ENCODE peak calls at places on chromosomes 2 and 18, in ten cellular contexts. A is sigmoid colon, M is fibroblast of lung, H is upper lobe of right lung, Z is tibial nerve, Q is adrenal gland, O is left ventricle myocardium inferior, I is esophagus squamous epithelium, C is IMR-90, B is right atrium auricular region. J is an unnamed sample.

GRCh38 chr2:28293416-28293815 is 99.2 kb upstream of the FOSL2 start:
- DNase-seq in A (no peak), C (no peak), Z (no peak), B (no peak), O (no peak), H (no peak), Q (no peak), M (no peak), I (no peak), J (peak; percentile 68)

GRCh38 chr2:230693411-230693810 is 19.2 kb upstream of the CAB39 start:
- DNase-seq in A (no peak), I (no peak), Q (no peak), H (no peak), O (no peak), B (no peak), C (no peak), Z (no peak), M (no peak), J (peak; percentile 50)

GRCh38 chr2:27724905-27725693 is 46.4 kb upstream of the MRPL33 start:
- DNase-seq in C (peak; percentile 51), Q (peak; percentile 80), M (peak; percentile 47), A (no peak), I (no peak), B (peak; percentile 49), H (no peak), Z (no peak), O (no peak), J (no peak)

GRCh38 chr2:66691199-66691975 is 256.5 kb downstream of the MEIS1 start:
- DNase-seq in I (no peak), Z (no peak), B (no peak), H (no peak), M (peak; percentile 68), C (peak; percentile 14), Q (no peak), A (no peak), O (no peak), J (no peak)

GRCh38 chr2:95319481-95320343 is 22.6 kb downstream of the KCNIP3 start:
- DNase-seq in M (no peak), H (no peak), Q (no peak), B (no peak), A (no peak), Z (no peak), C (no peak), O (no peak), I (no peak), J (no peak)

GRCh38 chr18:10839401-10839800 is 310.0 kb downstream of the PIEZO2 start:
- DNase-seq in Q (no peak), B (no peak), I (no peak), C (no peak), O (no peak), A (no peak), H (no peak), Z (no peak), M (no peak), J (no peak)

GRCh38 chr2:6525371-6525770 is 340.3 kb downstream of the CMPK2 start:
- DNase-seq in C (no peak), H (no peak), A (no peak), O (no peak), Z (no peak), I (no peak), B (no peak), M (no peak), Q (no peak), J (no peak)

GRCh38 chr2:141399270-141399669 is 731.5 kb downstream of the LRP1B start:
- DNase-seq in Z (no peak), M (peak; percentile 28), Q (no peak), C (peak; percentile 14), B (no peak), I (no peak), O (no peak), A (no peak), H (no peak), J (peak; percentile 3)

GRCh38 chr2:181628590-181629585 is 28.0 kb downstream of the CERKL start:
- DNase-seq in A (no peak), H (no peak), Z (no peak), M (no peak), B (no peak), I (no peak), Q (no peak), C (no peak), O (no peak), J (no peak)

GRCh38 chr2:38033651-38034050 is 42.3 kb downstream of the CYP1B1 start:
- DNase-seq in M (no peak), Q (no peak), B (no peak), I (no peak), C (no peak), A (no peak), O (no peak), H (no peak), Z (no peak), J (no peak)

DNA sequence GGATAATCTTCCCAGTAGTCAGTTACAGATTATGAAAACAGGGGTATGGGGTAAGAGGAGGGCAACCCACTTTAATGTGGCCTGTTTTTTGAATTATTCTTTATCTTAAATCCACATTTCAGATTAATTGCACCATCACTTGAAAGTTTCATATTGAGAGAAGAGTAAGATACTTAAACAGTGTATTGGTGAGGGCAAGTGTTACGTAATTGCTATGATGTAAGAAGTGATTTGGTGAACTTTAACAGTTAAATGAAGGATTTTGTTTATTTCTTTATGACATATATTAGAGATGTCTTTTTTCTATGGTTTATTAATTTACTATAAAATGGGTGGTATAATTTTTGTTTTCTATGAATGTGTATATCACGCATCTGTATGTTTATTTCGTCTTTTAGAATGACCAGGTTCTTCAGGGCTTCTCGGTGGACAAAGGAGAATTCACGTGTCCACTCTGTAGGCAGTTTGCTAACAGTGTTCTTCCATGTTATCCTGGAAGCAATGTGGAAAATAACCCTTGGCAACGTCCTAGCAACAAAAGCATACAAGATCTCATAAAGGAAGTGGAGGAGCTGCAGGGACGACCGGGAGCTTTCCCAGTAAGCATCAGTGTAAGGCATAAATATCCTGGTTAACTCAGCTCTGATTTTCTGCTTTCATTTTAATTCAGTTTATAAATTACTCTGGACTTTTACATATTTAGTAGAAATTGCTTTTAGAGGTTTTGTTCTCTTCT is 171.2 kb upstream of the MYO3B start:
- DNase-seq in I (no peak), M (peak; percentile 44), B (no peak), Z (no peak), Q (no peak), C (peak; percentile 13), O (no peak), A (no peak), H (no peak), J (peak; percentile 4)
- H3K36me3 ChIP-seq in I (no peaks in the 10 kb centered on the region), M (no peaks in the 10 kb centered on the region), B (peaks cover 33% of the 10 kb centered on the region), Z (peaks cover 2% of the 10 kb centered on the region), Q (no peaks in the 10 kb centered on the region), C (peaks cover 8% of the 10 kb centered on the region), O (peaks cover 44% of the 10 kb centered on the region), A (peaks cover 37% of the 10 kb centered on the region), H (peaks cover 53% of the 10 kb centered on the region), J (no peaks in the 10 kb centered on the region)

DNA sequence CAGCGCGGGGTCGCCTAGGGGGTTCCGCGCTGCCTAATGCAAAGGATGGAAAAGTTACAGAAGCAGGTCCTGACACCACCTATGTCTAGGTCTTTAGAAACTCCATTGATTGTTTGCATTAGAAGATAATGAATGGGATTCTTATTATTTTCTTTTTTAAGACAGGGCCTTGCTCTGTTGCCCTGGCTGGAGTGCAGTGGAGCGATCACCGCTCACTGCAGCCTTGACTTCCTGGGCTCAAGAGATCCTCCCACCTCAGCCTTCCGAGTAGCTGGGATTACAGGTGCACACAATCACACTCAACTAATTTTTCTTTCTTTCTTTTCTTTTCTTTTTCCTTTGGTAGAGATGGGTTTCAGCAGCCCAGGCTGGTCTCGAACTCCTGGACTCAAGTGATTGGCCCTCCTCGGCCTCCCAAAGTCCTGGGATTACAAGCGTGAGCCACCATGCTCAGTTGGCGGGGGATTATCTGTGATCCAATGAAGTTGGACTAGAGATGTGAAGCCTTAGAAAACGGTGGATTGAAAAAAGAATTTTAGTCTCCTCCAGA is 761 bp upstream of the IDH1 start:
- DNase-seq in B (no peak), Z (no peak), I (no peak), H (no peak), O (no peak), Q (no peak), C (no peak), M (no peak), A (no peak), J (no peak)
- TF ChIP-seq CTCF in B (no peak), Z (no peak), I (no peak), H (peak; percentile 19), O (peak; percentile 4), Q (no peak), C (no peak), M (no peak), A (no peak), J (no peak)

GRCh38 chr18:48942554-48943261 is 8.1 kb downstream of the SMAD7 start:
- DNase-seq in C (peak; percentile 92), Z (no peak), O (no peak), Q (peak; percentile 93), A (no peak), B (no peak), I (no peak), M (peak; percentile 67), H (peak; percentile 66), J (peak; percentile 96)

GRCh38 chr18:48942086-48942485 is 8.7 kb downstream of the SMAD7 start:
- DNase-seq in O (no peak), C (no peak), Z (no peak), A (no peak), H (peak; percentile 46), B (no peak), I (no peak), M (no peak), Q (no peak), J (no peak)

GRCh38 chr18:48939368-48940097 is 11.2 kb downstream of the SMAD7 start:
- DNase-seq in Q (no peak), A (no peak), O (peak; percentile 67), B (no peak), Z (no peak), I (no peak), M (peak; percentile 42), C (no peak), H (peak; percentile 75), J (no peak)

GRCh38 chr18:48941672-48942071 is 9.1 kb downstream of the SMAD7 start:
- DNase-seq in B (no peak), A (no peak), H (peak; percentile 58), Q (no peak), O (no peak), Z (no peak), I (no peak), M (no peak), C (no peak), J (no peak)

DNA sequence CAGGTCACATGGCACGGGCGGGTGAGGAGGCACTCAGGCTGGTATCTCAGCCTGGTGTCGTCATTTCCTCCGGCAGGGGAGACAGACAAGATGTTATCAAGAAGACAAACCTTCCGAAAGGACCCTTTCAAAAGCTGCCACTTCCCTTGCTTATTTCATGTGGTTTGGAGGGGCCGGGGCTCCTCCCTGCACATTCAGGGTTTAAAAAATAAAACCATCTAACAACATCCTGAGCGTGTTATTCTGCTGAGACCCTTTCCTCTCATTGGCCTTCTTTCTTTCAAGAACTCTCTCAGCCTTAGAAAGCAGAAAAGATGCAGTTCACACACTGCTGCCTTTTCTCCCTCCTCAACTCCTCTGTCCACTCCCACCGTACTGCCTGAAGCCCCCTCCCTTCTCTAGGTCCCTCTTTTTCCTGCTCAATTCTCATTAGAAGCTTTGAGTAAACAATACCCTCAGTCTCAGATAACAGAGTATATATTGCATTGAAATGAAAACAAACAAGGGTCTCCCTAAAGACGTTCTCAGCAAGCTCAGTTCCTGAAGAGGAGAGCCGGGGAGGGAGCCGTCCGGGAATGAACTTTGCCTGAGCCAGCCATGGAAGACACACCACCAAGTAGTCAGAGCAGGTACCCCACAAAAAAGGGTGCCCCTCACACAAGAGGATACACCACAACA is 9.8 kb downstream of the SMAD7 start:
- DNase-seq in Z (no peak), I (no peak), B (no peak), H (peak; percentile 71), M (peak; percentile 39), O (no peak), Q (peak; percentile 70), A (no peak), C (peak; percentile 45), J (no peak)
- H3K36me3 ChIP-seq in Z (no peaks in the 10 kb centered on the region), I (no peaks in the 10 kb centered on the region), B (peaks cover 21% of the 10 kb centered on the region), H (peaks cover 29% of the 10 kb centered on the region), M (peaks cover 2% of the 10 kb centered on the region), O (peaks cover 19% of the 10 kb centered on the region), Q (peaks cover 13% of the 10 kb centered on the region), A (no peaks in the 10 kb centered on the region), C (peaks cover 32% of the 10 kb centered on the region), J (peaks cover 5% of the 10 kb centered on the region)

GRCh38 chr2:115303-115702 is 69.0 kb upstream of the FAM110C start:
- DNase-seq in C (no peak), A (no peak), H (no peak), B (no peak), I (no peak), Q (no peak), O (no peak), Z (no peak), M (no peak), J (peak; percentile 76)
- TF ChIP-seq CTCF in C (no peak), A (no peak), H (no peak), B (no peak), I (no peak), Q (no peak), O (no peak), Z (no peak), M (no peak), J (peak; percentile 21)